ENCODE peak calls at places on chromosomes 3 and 15, in seven cellular contexts. N is suprapubic skin, F is stomach, R is uterus, W is RWPE1, M is IMR-90, H is omental fat pad. L is an unnamed sample.

GRCh38 chr15:57135800-57136199 is 217.4 kb downstream of the TCF12 start:
- DNase-seq in R (no peak), F (no peak), M (no peak), N (no peak), W (no peak), H (no peak), L (no peak)

GRCh38 chr3:110352841-110353595 is 718.6 kb upstream of the NECTIN3 start:
- DNase-seq in F (no peak), H (no peak), N (no peak), W (no peak), R (no peak), M (peak; percentile 56), L (no peak)

GRCh38 chr3:126459111-126459762 is 16.5 kb downstream of the ZXDC start:
- DNase-seq in R (peak; percentile 2), N (peak; percentile 9), W (no peak), H (no peak), F (no peak), M (no peak), L (no peak)

GRCh38 chr3:34783881-34784280 is 855.4 kb upstream of the ARPP21 start:
- DNase-seq in H (no peak), W (no peak), R (no peak), F (no peak), N (no peak), M (no peak), L (peak; percentile 11)

GRCh38 chr3:52874869-52875588 is 22.3 kb downstream of the STIMATE start:
- DNase-seq in W (no peak), H (no peak), M (no peak), F (no peak), N (no peak), R (no peak), L (no peak)

GRCh38 chr3:72724070-72724469 is 124.2 kb downstream of the SHQ1 start:
- DNase-seq in N (no peak), H (no peak), M (no peak), W (peak; percentile 90), R (no peak), F (no peak), L (peak; percentile 99)

GRCh38 chr15:68697711-68698690 is 119.2 kb downstream of the CORO2B start:
- DNase-seq in N (no peak), W (no peak), M (peak; percentile 44), F (no peak), R (no peak), H (no peak), L (no peak)

GRCh38 chr3:101548527-101549105 is 13.1 kb upstream of the TRMT10C start:
- DNase-seq in M (no peak), R (no peak), N (no peak), H (no peak), F (no peak), W (no peak), L (no peak)

GRCh38 chr3:105368575-105369500 is 2.1 kb downstream of the ALCAM start:
- DNase-seq in H (peak; percentile 23), W (peak; percentile 68), M (peak; percentile 59), F (peak; percentile 70), N (peak; percentile 68), R (peak; percentile 20), L (peak; percentile 91)

GRCh38 chr3:66297917-66298316 is 77.1 kb downstream of the SLC25A26 start:
- DNase-seq in H (no peak), N (no peak), F (no peak), W (peak; percentile 4), R (no peak), M (peak; percentile 75), L (no peak)

GRCh38 chr3:66372681-66373350 is 128.0 kb downstream of the LRIG1 start:
- DNase-seq in N (no peak), W (no peak), F (no peak), M (peak; percentile 20), H (no peak), R (no peak), L (no peak)

GRCh38 chr3:62926494-62926893 is 51.3 kb upstream of the CADPS start:
- DNase-seq in H (no peak), F (no peak), M (no peak), R (no peak), N (no peak), W (no peak), L (no peak)

GRCh38 chr3:194672876-194673275 is 885 bp upstream of the LSG1 start:
- DNase-seq in M (no peak), W (no peak), N (no peak), F (no peak), R (no peak), H (no peak), L (no peak)

GRCh38 chr3:52487050-52487787 is 7.9 kb upstream of the STAB1 start:
- DNase-seq in N (no peak), W (no peak), H (no peak), M (no peak), F (no peak), R (no peak), L (no peak)

GRCh38 chr3:5304789-5305680 is 117.5 kb downstream of the EDEM1 start:
- DNase-seq in R (no peak), M (peak; percentile 44), F (peak; percentile 52), H (no peak), W (peak; percentile 20), N (no peak), L (peak; percentile 63)

GRCh38 chr3:152835311-152836102 is 576 bp downstream of the P2RY1 start:
- DNase-seq in H (no peak), M (peak; percentile 4), N (peak; percentile 67), R (peak; percentile 56), W (peak; percentile 36), F (peak; percentile 33), L (peak; percentile 61)

GRCh38 chr3:119206611-119207511 is 33.5 kb downstream of the UPK1B start:
- DNase-seq in H (no peak), N (no peak), F (no peak), M (no peak), W (peak; percentile 59), R (no peak), L (peak; percentile 72)

GRCh38 chr3:100556656-100557310 is 52.6 kb upstream of the ADGRG7 start:
- DNase-seq in W (peak; percentile 68), M (peak; percentile 74), H (no peak), N (no peak), R (no peak), F (no peak), L (peak; percentile 85)

GRCh38 chr15:81548350-81549116 is 174.5 kb upstream of the TMC3 start:
- DNase-seq in W (peak; percentile 34), H (no peak), F (no peak), N (no peak), M (peak; percentile 49), R (no peak), L (peak; percentile 37)

GRCh38 chr15:89893696-89894450 is at the start of gene AP3S2:
- DNase-seq in N (peak; percentile 94), F (peak; percentile 95), M (peak; percentile 94), R (peak; percentile 88), H (peak; percentile 58), W (peak; percentile 92), L (peak; percentile 94)
- TF ChIP-seq CTCF in N (no peak), F (no peak), M (no peak), R (no peak), H (no peak), W (no peak), L (no peak)

GRCh38 chr15:39581501-39582285 is 814 bp downstream of the THBS1 start:
- DNase-seq in F (peak; percentile 65), H (no peak), W (peak; percentile 64), N (no peak), R (peak; percentile 70), M (peak; percentile 65), L (peak; percentile 76)

GRCh38 chr15:39582286-39582976 is 1.6 kb downstream of the THBS1 start:
- DNase-seq in N (no peak), M (peak; percentile 73), R (peak; percentile 64), H (no peak), W (no peak), F (no peak), L (peak; percentile 39)

GRCh38 chr15:39579487-39580116 is 1.3 kb upstream of the THBS1 start:
- DNase-seq in F (peak; percentile 75), H (peak; percentile 73), M (peak; percentile 98), N (peak; percentile 81), W (peak; percentile 75), R (peak; percentile 79), L (peak; percentile 90)

GRCh38 chr15:39580117-39580629 is 706 bp upstream of the THBS1 start:
- DNase-seq in F (peak; percentile 93), N (peak; percentile 93), H (peak; percentile 96), W (peak; percentile 87), R (peak; percentile 96), M (peak; percentile 98), L (peak; percentile 95)

GRCh38 chr15:39580630-39581500 is at the start of gene THBS1:
- DNase-seq in H (peak; percentile 83), M (peak; percentile 95), N (peak; percentile 96), F (peak; percentile 70), R (peak; percentile 95), W (peak; percentile 93), L (peak; percentile 89)
- TF ChIP-seq CTCF in H (no peak), M (no peak), N (no peak), F (no peak), R (no peak), W (no peak), L (no peak)

DNA sequence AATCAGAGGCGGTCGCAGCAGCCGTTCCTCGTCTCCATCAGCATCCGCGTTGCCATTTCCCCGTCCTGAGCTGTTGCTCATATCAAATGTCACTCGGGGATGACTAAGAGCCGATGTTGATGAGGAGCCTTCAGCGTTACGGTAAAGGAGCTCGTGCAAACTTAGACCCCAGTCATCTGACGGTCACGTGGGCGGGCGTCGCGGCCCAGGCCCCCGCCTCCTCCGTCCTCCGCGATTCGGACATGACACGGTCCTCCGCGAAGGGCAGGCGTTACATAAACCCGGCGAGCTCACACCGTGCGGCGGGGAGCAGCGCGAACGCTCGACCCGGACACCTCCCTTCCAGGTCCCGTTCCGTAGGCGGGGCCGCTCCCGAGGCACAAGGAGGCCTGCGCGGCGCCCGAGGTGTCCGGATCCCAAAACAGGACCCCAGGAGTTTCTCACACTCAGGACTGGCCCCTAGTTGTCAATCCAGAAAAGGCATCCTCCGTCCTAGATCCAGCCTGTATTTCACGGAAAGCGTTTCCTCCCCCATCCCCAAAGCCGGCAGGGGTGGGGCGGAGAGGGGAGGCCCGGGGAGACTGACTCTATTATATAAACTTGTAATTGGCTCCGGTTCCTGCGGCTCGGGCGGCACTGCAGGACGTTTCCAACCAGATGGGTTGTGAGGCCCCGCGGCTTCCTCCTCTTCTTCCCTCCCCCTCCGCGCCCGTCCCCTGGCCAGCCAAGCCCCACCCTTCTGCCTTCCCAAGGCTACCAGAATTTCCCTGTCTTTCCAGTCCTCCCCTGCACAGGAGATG is 100.0 kb upstream of the IGF1R start:
- DNase-seq in H (peak; percentile 57), N (peak; percentile 87), F (peak; percentile 44), M (peak; percentile 73), R (peak; percentile 70), W (peak; percentile 71), L (peak; percentile 53)
- TF ChIP-seq CTCF in H (no peak), N (no peak), F (no peak), M (no peak), R (no peak), W (no peak), L (no peak)

GRCh38 chr3:185935465-185936263 is 2.1 kb downstream of the TRA2B start:
- DNase-seq in H (no peak), R (no peak), W (no peak), F (no peak), N (no peak), M (peak; percentile 37), L (peak; percentile 39)

GRCh38 chr3:185934726-185935464 is 2.9 kb downstream of the TRA2B start:
- DNase-seq in M (peak; percentile 55), N (no peak), F (no peak), W (no peak), R (no peak), H (no peak), L (no peak)

GRCh38 chr3:185936814-185937688 is 763 bp downstream of the TRA2B start:
- DNase-seq in F (peak; percentile 92), R (peak; percentile 92), W (peak; percentile 66), N (peak; percentile 94), M (peak; percentile 83), H (peak; percentile 68), L (peak; percentile 85)

GRCh38 chr3:185939721-185940120 is 1.9 kb upstream of the TRA2B start:
- DNase-seq in W (no peak), R (no peak), M (no peak), F (no peak), H (no peak), N (no peak), L (no peak)

GRCh38 chr3:185937689-185938374 is at the start of gene TRA2B:
- DNase-seq in F (peak; percentile 99), W (peak; percentile 95), R (peak; percentile 99), N (peak; percentile 99), M (peak; percentile 97), H (peak; percentile 94), L (peak; percentile 99)
- TF ChIP-seq CTCF in F (peak; percentile 19), W (peak; percentile 25), R (peak; percentile 40), N (no peak), M (peak; percentile 34), H (no peak), L (no peak)